ENCODE peak calls at places on chromosomes 11 and 22, in seven cellular contexts. E is non-pigmented ciliary epithelial cell; X is osteoblast; S is nephron progenitor cell; M is posterior cingulate gyrus; J is HFFc6; N is activated CD4-positive, alpha-beta T cell treated with anti-CD3 and anti-CD28 coated beads, Interleukin-2, amount 10 ng/mL, durations not matched to agents 7 days and 5 days. Z is an unnamed sample.

GRCh38 chr11:11975201-11976092 is 33.0 kb downstream of the DKK3 start:
- DNase-seq in E (no peak), X (no peak), S (no peak), M (no peak), J (no peak), N (no peak), Z (no peak)

GRCh38 chr22:17946691-17947367 is 77.5 kb downstream of the MICAL3 start:
- DNase-seq in E (no peak), X (peak; percentile 42), S (no peak), M (no peak), J (no peak), N (no peak), Z (no peak)

GRCh38 chr11:62502030-62502730 is 44.4 kb downstream of the AHNAK start:
- DNase-seq in E (no peak), X (no peak), S (no peak), M (no peak), J (no peak), N (no peak), Z (no peak)

GRCh38 chr11:78714539-78714938 is 139.9 kb upstream of the NARS2 start:
- DNase-seq in E (no peak), X (no peak), S (no peak), M (no peak), J (no peak), N (no peak), Z (no peak)

GRCh38 chr11:6175440-6175839 is 5.3 kb upstream of the OR52B2 start:
- DNase-seq in E (no peak), X (no peak), S (no peak), M (no peak), J (no peak), N (no peak), Z (no peak)

GRCh38 chr22:25892678-25893077 is 150.7 kb downstream of the MYO18B start:
- DNase-seq in E (no peak), X (no peak), S (no peak), M (no peak), J (no peak), N (no peak), Z (no peak)

GRCh38 chr11:10943968-10944367 is 86.1 kb upstream of the ZBED5 start:
- DNase-seq in E (no peak), X (no peak), S (no peak), M (no peak), J (no peak), N (no peak), Z (no peak)

GRCh38 chr22:24510694-24511625 is 15.8 kb downstream of the UPB1 start:
- DNase-seq in E (peak; percentile 23), X (peak; percentile 69), S (no peak), M (no peak), J (peak; percentile 13), N (no peak), Z (no peak)

GRCh38 chr11:17734418-17734911 is at the start of gene KCNC1:
- DNase-seq in E (no peak), X (peak; percentile 95), S (peak; percentile 68), M (no peak), J (no peak), N (no peak), Z (peak; percentile 59)

GRCh38 chr11:116219171-116219635 is 553.6 kb downstream of the BUD13 start:
- DNase-seq in E (no peak), X (no peak), S (no peak), M (no peak), J (no peak), N (no peak), Z (no peak)

GRCh38 chr11:36254739-36255138 is 34.5 kb downstream of the COMMD9 start:
- DNase-seq in E (no peak), X (no peak), S (no peak), M (no peak), J (peak; percentile 10), N (no peak), Z (no peak)

GRCh38 chr11:45322891-45323597 is 36.9 kb upstream of the SYT13 start:
- DNase-seq in E (no peak), X (no peak), S (no peak), M (no peak), J (no peak), N (no peak), Z (no peak)

GRCh38 chr22:30444632-30445437 is 19.3 kb downstream of the MTFP1 start:
- DNase-seq in E (no peak), X (peak; percentile 97), S (peak; percentile 73), M (peak; percentile 66), J (peak; percentile 40), N (peak; percentile 62), Z (peak; percentile 83)

GRCh38 chr22:30425327-30425615 is 297 bp upstream of the MTFP1 start:
- DNase-seq in E (no peak), X (no peak), S (no peak), M (no peak), J (no peak), N (no peak), Z (no peak)

GRCh38 chr11:67270256-67271211 is 4.3 kb downstream of the GRK2 start:
- DNase-seq in E (no peak), X (peak; percentile 92), S (peak; percentile 45), M (no peak), J (no peak), N (peak; percentile 33), Z (no peak)

GRCh38 chr11:78284261-78284660 is 95.5 kb downstream of the USP35 start:
- DNase-seq in E (no peak), X (no peak), S (no peak), M (no peak), J (no peak), N (no peak), Z (no peak)

GRCh38 chr22:35072939-35073338 is 7.0 kb downstream of the ISX start:
- DNase-seq in E (no peak), X (no peak), S (no peak), M (no peak), J (no peak), N (no peak), Z (no peak)

GRCh38 chr11:61752117-61752924 is at the start of gene MYRF:
- DNase-seq in E (no peak), X (peak; percentile 99), S (peak; percentile 82), M (peak; percentile 60), J (peak; percentile 5), N (peak; percentile 54), Z (peak; percentile 90)